ENCODE peak calls at places on chromosome 10, in four cellular contexts. I is OCI-LY7, P is neuronal stem cell, G is mammary epithelial cell. Q is an unnamed sample.
A peak's percentile ranks its signal among the peaks of the same experiment; 100 is the strongest.

GRCh38 chr10:3137958-3138726 is 34.4 kb downstream of the PITRM1 start:
- DNase-seq in I (no peak), P (no peak), G (no peak), Q (no peak)

GRCh38 chr10:35657621-35658020 is 15.5 kb upstream of the FZD8 start:
- DNase-seq in G (no peak), P (no peak), I (no peak), Q (peak; percentile 62)

GRCh38 chr10:33722067-33722466 is 387.6 kb upstream of the NRP1 start:
- DNase-seq in G (no peak), I (no peak), P (no peak), Q (no peak)

GRCh38 chr10:13590886-13591285 is 4.1 kb downstream of the PRPF18 start:
- DNase-seq in P (no peak), I (no peak), G (no peak), Q (no peak)

GRCh38 chr10:132939957-132940790 is 2.2 kb downstream of the CFAP46 start:
- DNase-seq in G (no peak), P (peak; percentile 48), I (peak; percentile 41), Q (no peak)

GRCh38 chr10:114538544-114538906 is 119.5 kb downstream of the ABLIM1 start:
- DNase-seq in P (no peak), I (peak; percentile 76), G (no peak), Q (no peak)

GRCh38 chr10:93995598-93996271 is 2.0 kb downstream of the PLCE1 start:
- DNase-seq in P (no peak), G (peak; percentile 64), I (no peak), Q (no peak)

GRCh38 chr10:100401631-100402328 is 54.7 kb downstream of the SCD start:
- DNase-seq in I (no peak), G (no peak), P (no peak), Q (no peak)

GRCh38 chr10:116538461-116538860 is 7.3 kb upstream of the PNLIP start:
- DNase-seq in P (no peak), I (no peak), G (peak; percentile 86), Q (peak; percentile 63)

GRCh38 chr10:94251568-94251967 is 111.2 kb downstream of the NOC3L start:
- DNase-seq in P (no peak), I (no peak), G (no peak), Q (no peak)

GRCh38 chr10:91415816-91416215 is 5.7 kb downstream of the HECTD2 start:
- DNase-seq in P (no peak), G (no peak), I (no peak), Q (no peak)

DNA sequence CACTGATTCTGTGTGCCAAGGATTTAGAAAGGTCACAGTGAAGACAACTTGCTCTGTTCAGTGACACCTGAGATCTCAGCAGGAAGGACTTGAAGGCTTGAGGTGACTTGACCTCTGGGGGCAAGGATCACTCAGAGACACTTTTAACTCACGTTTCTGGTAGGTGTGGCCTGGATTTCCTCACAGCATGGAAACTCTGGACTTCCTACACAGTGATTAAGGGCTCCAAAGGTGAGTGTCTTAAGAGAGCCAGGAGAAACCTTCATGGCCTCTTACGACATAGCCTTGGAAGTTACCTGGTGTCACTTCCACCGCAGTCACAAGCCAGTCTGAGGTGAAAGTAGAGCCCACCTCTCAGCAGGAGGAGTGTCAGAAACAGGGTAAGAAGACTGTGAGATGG is 38.1 kb upstream of the ADO start:
- DNase-seq in I (no peak), G (no peak), P (no peak), Q (no peak)
- H3K4me2 ChIP-seq in I (no peak overlapping the region), G (no peak overlapping the region), P (no peak overlapping the region), Q (no peak overlapping the region)

GRCh38 chr10:45410489-45410806 is 36.4 kb downstream of the ALOX5 start:
- DNase-seq in P (no peak), G (no peak), I (no peak), Q (no peak)

GRCh38 chr10:45409782-45410181 is 35.8 kb downstream of the ALOX5 start:
- DNase-seq in I (no peak), G (no peak), P (no peak), Q (no peak)

GRCh38 chr10:45411607-45411940 is 37.6 kb downstream of the ALOX5 start:
- DNase-seq in G (no peak), I (no peak), P (no peak), Q (no peak)

GRCh38 chr10:45408421-45409319 is 34.7 kb downstream of the ALOX5 start:
- DNase-seq in G (no peak), P (no peak), I (no peak), Q (no peak)

GRCh38 chr10:45410807-45411606 is 37.0 kb downstream of the ALOX5 start:
- DNase-seq in G (no peak), P (no peak), I (no peak), Q (no peak)
- H2AFZ ChIP-seq in G (no peak overlapping the region), P (peak overlapping the region; percentile 31), I (no peak overlapping the region), Q (no peak overlapping the region)

GRCh38 chr10:24133839-24134238 is 75.1 kb upstream of the KIAA1217 start:
- DNase-seq in P (no peak), G (no peak), I (no peak), Q (no peak)
- H3K4me2 ChIP-seq in P (no peak overlapping the region), G (no peak overlapping the region), I (no peak overlapping the region), Q (no peak overlapping the region)

DNA sequence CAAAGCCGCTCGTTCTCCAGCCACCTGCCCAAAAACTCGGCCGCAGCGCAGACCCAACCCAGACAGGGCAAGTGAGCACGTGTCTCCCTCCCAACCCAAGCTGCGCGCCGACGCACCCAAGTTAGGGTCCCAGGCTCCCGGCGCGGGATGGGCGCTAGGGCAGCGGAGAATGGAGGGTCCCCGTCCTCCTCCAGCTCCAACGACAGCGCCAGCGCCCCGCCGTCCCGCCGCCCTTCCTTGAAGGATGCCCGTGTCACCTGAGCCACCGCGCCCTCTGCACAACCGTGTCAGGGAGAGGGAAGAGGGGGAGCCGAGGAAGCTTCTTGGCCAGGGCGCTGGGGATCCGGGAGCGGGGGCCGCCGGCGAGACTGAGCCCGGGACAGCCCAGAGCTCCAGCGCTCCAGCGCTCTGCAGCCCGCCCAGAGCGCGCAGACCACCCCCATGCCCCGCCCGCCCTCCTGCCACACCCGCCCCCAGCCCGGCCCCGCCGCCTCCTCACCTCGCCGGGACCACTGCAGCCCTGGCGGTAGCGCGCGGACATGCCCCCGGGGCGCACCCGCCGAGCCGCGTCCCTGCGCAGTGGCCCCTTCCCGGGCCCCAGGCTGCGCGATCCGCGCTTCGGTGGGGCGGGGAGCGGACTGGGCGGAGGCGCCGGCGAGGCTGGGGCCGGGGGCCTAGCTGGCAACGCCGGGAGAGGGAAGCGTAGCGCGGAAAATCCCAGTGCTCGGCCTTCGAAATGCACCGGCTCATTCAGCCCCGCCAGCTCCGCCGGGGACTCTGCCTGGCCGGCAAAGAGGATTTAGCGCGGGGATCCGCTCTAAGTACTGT is at the start of gene SLC16A12:
- DNase-seq in G (no peak), I (no peak), P (peak; percentile 59), Q (peak; percentile 23)
- H2AFZ ChIP-seq in G (peak within 1 kb of the TSS; percentile 91), I (no peak within 1 kb of the TSS), P (peak within 1 kb of the TSS; percentile 87), Q (peak within 1 kb of the TSS; percentile 59)

GRCh38 chr10:61620511-61620910 is 42.2 kb upstream of the CABCOCO1 start:
- DNase-seq in P (no peak), G (no peak), I (no peak), Q (no peak)

GRCh38 chr10:61617586-61617985 is 45.1 kb upstream of the CABCOCO1 start:
- DNase-seq in I (no peak), P (no peak), G (no peak), Q (no peak)

GRCh38 chr10:61618388-61618961 is 44.3 kb upstream of the CABCOCO1 start:
- DNase-seq in P (no peak), I (no peak), G (no peak), Q (no peak)

GRCh38 chr10:61623101-61623500 is 39.6 kb upstream of the CABCOCO1 start:
- DNase-seq in G (no peak), P (no peak), I (no peak), Q (no peak)

GRCh38 chr10:61621538-61622150 is 41.1 kb upstream of the CABCOCO1 start:
- DNase-seq in P (no peak), G (no peak), I (no peak), Q (no peak)
- H3K4me2 ChIP-seq in P (no peak overlapping the region), G (no peak overlapping the region), I (no peak overlapping the region), Q (no peak overlapping the region)

GRCh38 chr10:119290301-119291036 is 83.1 kb downstream of the GRK5 start:
- DNase-seq in P (no peak), G (no peak), I (no peak), Q (peak; percentile 96)
- H2AFZ ChIP-seq in P (no peak overlapping the region), G (no peak overlapping the region), I (no peak overlapping the region), Q (no peak overlapping the region)

DNA sequence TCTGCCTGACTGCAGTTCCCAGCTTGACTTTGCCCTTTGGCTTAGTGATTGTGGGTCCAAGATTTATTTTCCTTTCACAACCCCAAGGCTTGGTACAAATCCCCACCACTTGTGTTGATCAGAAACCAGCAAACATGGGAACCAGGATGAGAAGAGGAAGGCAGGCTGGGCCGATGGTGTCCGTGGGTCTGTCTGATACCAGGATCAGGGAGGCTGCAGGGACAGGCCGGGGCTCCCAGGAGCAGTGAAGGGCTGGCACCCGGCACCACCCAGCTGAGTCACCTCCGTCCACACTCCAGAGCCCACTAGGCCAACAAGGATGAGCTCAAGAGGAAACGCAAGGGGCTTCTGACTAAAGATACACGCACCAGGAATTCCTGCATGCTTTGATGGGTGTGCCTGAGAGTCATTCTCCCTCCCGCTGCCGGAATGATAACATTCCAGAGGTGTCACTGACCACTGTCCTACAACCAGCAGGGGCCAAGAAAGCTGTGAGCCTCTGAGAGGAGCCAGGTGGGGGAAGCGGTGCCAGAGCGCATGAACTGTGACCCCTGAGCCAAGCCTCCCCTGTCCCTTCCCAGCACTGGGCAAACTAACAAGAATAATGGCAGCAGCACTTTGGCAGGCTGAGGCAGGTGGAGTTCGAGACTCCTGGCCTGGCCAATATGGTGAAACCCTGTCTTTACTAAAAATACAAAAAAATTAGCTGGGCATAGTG is 29.2 kb upstream of the PROSER2 start:
- DNase-seq in P (no peak), G (peak; percentile 40), I (no peak), Q (peak; percentile 68)
- H3K4me2 ChIP-seq in P (no peak overlapping the region), G (peak overlapping the region; percentile 7), I (no peak overlapping the region), Q (no peak overlapping the region)

Q was measured in trophoblast cell.